ENCODE peak calls at places on chromosome 11, in eight cellular contexts. V is NCI-H774; X is activated CD4-positive, alpha-beta T cell treated with anti-CD3 and anti-CD28 coated beads for 36 hours; J is activated T-cell treated with anti-CD3 and anti-CD28 coated beads for 24 hours; I is RCC 7860; L is HFFc6; T is aorta; P is AG04449. N is an unnamed sample.

GRCh38 chr11:93719310-93719709 is 22.0 kb downstream of the TAF1D start:
- DNase-seq in V (no peak), I (no peak), L (no peak), T (no peak), X (no peak), P (no peak), J (no peak), N (no peak)

GRCh38 chr11:10878408-10879214 is 20.8 kb upstream of the ZBED5 start:
- DNase-seq in L (peak; percentile 72), T (no peak), X (no peak), I (peak; percentile 16), P (no peak), V (peak; percentile 17), J (no peak), N (no peak)

GRCh38 chr11:17405232-17406005 is 17.0 kb upstream of the KCNJ11 start:
- DNase-seq in I (peak; percentile 4), T (peak; percentile 87), L (peak; percentile 20), V (peak; percentile 41), J (no peak), X (no peak), P (no peak), N (no peak)

GRCh38 chr11:70772950-70773349 is 374.6 kb downstream of the CTTN start:
- DNase-seq in X (no peak), V (no peak), P (no peak), J (no peak), T (no peak), I (no peak), L (no peak), N (no peak)

GRCh38 chr11:107785401-107785800 is 73.2 kb downstream of the SLC35F2 start:
- DNase-seq in P (no peak), L (peak; percentile 3), V (no peak), T (no peak), J (peak; percentile 13), I (peak; percentile 76), X (peak; percentile 67), N (peak; percentile 40)

GRCh38 chr11:111344032-111344431 is 35.0 kb downstream of the POU2AF1 start:
- DNase-seq in I (no peak), J (no peak), X (no peak), L (peak; percentile 15), T (peak; percentile 68), P (no peak), V (no peak), N (no peak)

GRCh38 chr11:120137611-120138521 is at the start of gene TRIM29:
- DNase-seq in X (no peak), L (no peak), V (no peak), T (no peak), I (no peak), J (no peak), P (no peak), N (no peak)

GRCh38 chr11:92211576-92212167 is 12.9 kb upstream of the FAT3 start:
- DNase-seq in V (no peak), T (peak; percentile 52), P (no peak), J (no peak), X (no peak), L (peak; percentile 43), I (no peak), N (no peak)

GRCh38 chr11:126426820-126427749 is 71.6 kb downstream of the ST3GAL4 start:
- DNase-seq in L (no peak), X (no peak), P (no peak), V (no peak), T (no peak), I (no peak), J (no peak), N (no peak)

GRCh38 chr11:76459299-76459698 is 14.5 kb downstream of the EMSY start:
- DNase-seq in L (no peak), X (no peak), V (no peak), I (no peak), T (no peak), P (no peak), J (no peak), N (no peak)

GRCh38 chr11:118658372-118659313 is 20.8 kb downstream of the TREH start:
- DNase-seq in J (no peak), L (no peak), T (no peak), X (no peak), I (peak; percentile 31), V (no peak), P (no peak), N (no peak)

GRCh38 chr11:111001986-111002616 is 243.4 kb upstream of the POU2AF2 start:
- DNase-seq in I (no peak), T (no peak), X (no peak), P (peak; percentile 5), L (peak; percentile 66), J (no peak), V (no peak), N (no peak)